ENCODE peak calls at places on chromosomes 3 and 15, in seven cellular contexts. One of them, this sample, is unnamed.

GRCh38 chr3:48466386-48467109 is 20.0 kb downstream of the ATRIP start:
- DNase-seq in heart left ventricle: peak; percentile 42
- DNase-seq in CD8-positive, alpha-beta T cell: peak; percentile 41
- DNase-seq in lower lobe of right lung: peak; percentile 59
- DNase-seq in cardiac muscle cell: no peak
- DNase-seq in kidney: peak; percentile 81
- DNase-seq in neuronal stem cell: no peak
- DNase-seq in this sample: no peak

GRCh38 chr15:51267714-51268105 is 70.7 kb downstream of the CYP19A1 start:
- DNase-seq in neuronal stem cell: no peak
- DNase-seq in cardiac muscle cell: peak; percentile 26
- DNase-seq in kidney: no peak
- DNase-seq in CD8-positive, alpha-beta T cell: no peak
- DNase-seq in heart left ventricle: no peak
- DNase-seq in lower lobe of right lung: peak; percentile 50
- DNase-seq in this sample: peak; percentile 80

GRCh38 chr3:27127195-27127594 is 242.0 kb downstream of the NEK10 start:
- DNase-seq in heart left ventricle: no peak
- DNase-seq in neuronal stem cell: no peak
- DNase-seq in CD8-positive, alpha-beta T cell: no peak
- DNase-seq in kidney: no peak
- DNase-seq in lower lobe of right lung: no peak
- DNase-seq in cardiac muscle cell: no peak
- DNase-seq in this sample: no peak

GRCh38 chr15:91890614-91891013 is 37.1 kb downstream of the SLCO3A1 start:
- DNase-seq in neuronal stem cell: no peak
- DNase-seq in lower lobe of right lung: no peak
- DNase-seq in heart left ventricle: no peak
- DNase-seq in cardiac muscle cell: no peak
- DNase-seq in kidney: peak; percentile 61
- DNase-seq in CD8-positive, alpha-beta T cell: no peak
- DNase-seq in this sample: no peak

GRCh38 chr3:119582178-119582577 is 2.9 kb downstream of the ADPRH start:
- DNase-seq in kidney: peak; percentile 57
- DNase-seq in CD8-positive, alpha-beta T cell: no peak
- DNase-seq in lower lobe of right lung: no peak
- DNase-seq in neuronal stem cell: no peak
- DNase-seq in cardiac muscle cell: no peak
- DNase-seq in heart left ventricle: no peak
- DNase-seq in this sample: no peak

GRCh38 chr3:181210275-181210674 is 220.7 kb upstream of the DNAJC19 start:
- DNase-seq in cardiac muscle cell: peak; percentile 43
- DNase-seq in lower lobe of right lung: no peak
- DNase-seq in kidney: no peak
- DNase-seq in neuronal stem cell: peak; percentile 9
- DNase-seq in CD8-positive, alpha-beta T cell: no peak
- DNase-seq in heart left ventricle: no peak
- DNase-seq in this sample: no peak

GRCh38 chr3:47299396-47300318 is 16.9 kb downstream of the KLHL18 start:
- DNase-seq in cardiac muscle cell: no peak
- DNase-seq in heart left ventricle: no peak
- DNase-seq in neuronal stem cell: no peak
- DNase-seq in CD8-positive, alpha-beta T cell: no peak
- DNase-seq in kidney: no peak
- DNase-seq in lower lobe of right lung: no peak
- DNase-seq in this sample: no peak

GRCh38 chr3:175948041-175948440 is 1088.9 kb downstream of the NAALADL2 start:
- DNase-seq in neuronal stem cell: no peak
- DNase-seq in heart left ventricle: no peak
- DNase-seq in lower lobe of right lung: no peak
- DNase-seq in kidney: no peak
- DNase-seq in CD8-positive, alpha-beta T cell: no peak
- DNase-seq in cardiac muscle cell: no peak
- DNase-seq in this sample: no peak

GRCh38 chr3:166211451-166211850 is 374.2 kb upstream of the BCHE start:
- DNase-seq in lower lobe of right lung: no peak
- DNase-seq in CD8-positive, alpha-beta T cell: no peak
- DNase-seq in kidney: no peak
- DNase-seq in neuronal stem cell: peak; percentile 43
- DNase-seq in cardiac muscle cell: no peak
- DNase-seq in heart left ventricle: no peak
- DNase-seq in this sample: no peak

GRCh38 chr3:37912052-37912733 is 50.5 kb downstream of the CTDSPL start:
- DNase-seq in heart left ventricle: no peak
- DNase-seq in kidney: no peak
- DNase-seq in lower lobe of right lung: no peak
- DNase-seq in cardiac muscle cell: no peak
- DNase-seq in CD8-positive, alpha-beta T cell: no peak
- DNase-seq in neuronal stem cell: no peak
- DNase-seq in this sample: no peak

GRCh38 chr3:142489572-142490323 is 41.9 kb upstream of the XRN1 start:
- DNase-seq in lower lobe of right lung: no peak
- DNase-seq in heart left ventricle: no peak
- DNase-seq in kidney: no peak
- DNase-seq in cardiac muscle cell: no peak
- DNase-seq in CD8-positive, alpha-beta T cell: no peak
- DNase-seq in neuronal stem cell: no peak
- DNase-seq in this sample: no peak

GRCh38 chr3:11045536-11045935 is 53.0 kb downstream of the SLC6A1 start:
- DNase-seq in heart left ventricle: no peak
- DNase-seq in lower lobe of right lung: no peak
- DNase-seq in neuronal stem cell: no peak
- DNase-seq in CD8-positive, alpha-beta T cell: no peak
- DNase-seq in cardiac muscle cell: no peak
- DNase-seq in kidney: no peak
- DNase-seq in this sample: no peak

GRCh38 chr3:55030938-55031337 is 103.1 kb upstream of the LRTM1 start:
- DNase-seq in kidney: no peak
- DNase-seq in cardiac muscle cell: no peak
- DNase-seq in neuronal stem cell: no peak
- DNase-seq in heart left ventricle: no peak
- DNase-seq in CD8-positive, alpha-beta T cell: no peak
- DNase-seq in lower lobe of right lung: no peak
- DNase-seq in this sample: no peak

GRCh38 chr3:191795196-191795595 is 334.2 kb downstream of the PYDC2 start:
- DNase-seq in lower lobe of right lung: no peak
- DNase-seq in kidney: no peak
- DNase-seq in neuronal stem cell: no peak
- DNase-seq in CD8-positive, alpha-beta T cell: no peak
- DNase-seq in cardiac muscle cell: no peak
- DNase-seq in heart left ventricle: no peak
- DNase-seq in this sample: no peak

GRCh38 chr3:113514265-113514769 is 639 bp downstream of the SPICE1 start:
- DNase-seq in heart left ventricle: no peak
- DNase-seq in neuronal stem cell: no peak
- DNase-seq in kidney: no peak
- DNase-seq in cardiac muscle cell: peak; percentile 31
- DNase-seq in CD8-positive, alpha-beta T cell: no peak
- DNase-seq in lower lobe of right lung: no peak
- DNase-seq in this sample: no peak

GRCh38 chr15:41051139-41051538 is 64.9 kb downstream of the INO80 start:
- DNase-seq in lower lobe of right lung: no peak
- DNase-seq in cardiac muscle cell: no peak
- DNase-seq in CD8-positive, alpha-beta T cell: no peak
- DNase-seq in heart left ventricle: no peak
- DNase-seq in neuronal stem cell: no peak
- DNase-seq in kidney: no peak
- DNase-seq in this sample: no peak

GRCh38 chr15:41061667-41062066 is 54.4 kb downstream of the INO80 start:
- DNase-seq in neuronal stem cell: no peak
- DNase-seq in heart left ventricle: no peak
- DNase-seq in CD8-positive, alpha-beta T cell: no peak
- DNase-seq in cardiac muscle cell: no peak
- DNase-seq in kidney: no peak
- DNase-seq in lower lobe of right lung: no peak
- DNase-seq in this sample: no peak

GRCh38 chr15:41056810-41057209 is 59.3 kb downstream of the INO80 start:
- DNase-seq in neuronal stem cell: no peak
- DNase-seq in heart left ventricle: no peak
- DNase-seq in lower lobe of right lung: no peak
- DNase-seq in cardiac muscle cell: no peak
- DNase-seq in kidney: no peak
- DNase-seq in CD8-positive, alpha-beta T cell: no peak
- DNase-seq in this sample: no peak

DNA sequence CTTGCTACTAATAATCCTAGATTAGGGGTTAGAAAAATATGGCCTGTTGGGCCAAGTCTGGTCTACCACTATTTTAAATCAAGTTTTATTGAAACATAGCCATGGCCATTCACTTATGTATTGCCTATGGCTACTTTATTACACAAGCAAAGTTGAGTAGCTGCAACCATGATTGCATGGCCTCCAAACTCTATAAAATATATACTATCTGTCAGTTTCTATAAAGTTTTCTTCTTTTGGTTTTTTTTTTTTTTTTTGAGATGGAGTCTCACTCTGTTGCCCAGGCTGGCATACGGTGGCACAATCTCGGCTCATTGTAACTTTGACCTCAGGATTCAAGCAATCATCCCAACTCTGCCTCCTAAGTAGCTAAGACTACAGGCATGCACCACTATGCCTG is 60.4 kb downstream of the INO80 start:
- DNase-seq in CD8-positive, alpha-beta T cell: no peak
- DNase-seq in neuronal stem cell: no peak
- DNase-seq in kidney: no peak
- DNase-seq in heart left ventricle: no peak
- DNase-seq in cardiac muscle cell: no peak
- DNase-seq in lower lobe of right lung: no peak
- DNase-seq in this sample: no peak
- H3K36me3 ChIP-seq in CD8-positive, alpha-beta T cell: peaks cover 28% of the 10 kb centered on the region
- H3K36me3 ChIP-seq in neuronal stem cell: peaks cover 12% of the 10 kb centered on the region
- H3K36me3 ChIP-seq in kidney: peaks cover 42% of the 10 kb centered on the region
- H3K36me3 ChIP-seq in heart left ventricle: peaks cover 98% of the 10 kb centered on the region
- H3K36me3 ChIP-seq in cardiac muscle cell: peaks cover 64% of the 10 kb centered on the region
- H3K36me3 ChIP-seq in lower lobe of right lung: peaks cover 100% of the 10 kb centered on the region
- H3K36me3 ChIP-seq in this sample: peaks cover 100% of the 10 kb centered on the region

GRCh38 chr15:67202991-67203390 is 51.5 kb downstream of the AAGAB start:
- DNase-seq in heart left ventricle: no peak
- DNase-seq in lower lobe of right lung: no peak
- DNase-seq in neuronal stem cell: no peak
- DNase-seq in cardiac muscle cell: no peak
- DNase-seq in CD8-positive, alpha-beta T cell: no peak
- DNase-seq in kidney: no peak
- DNase-seq in this sample: no peak

GRCh38 chr15:67212655-67213054 is 41.8 kb downstream of the AAGAB start:
- DNase-seq in CD8-positive, alpha-beta T cell: no peak
- DNase-seq in neuronal stem cell: no peak
- DNase-seq in kidney: no peak
- DNase-seq in heart left ventricle: no peak
- DNase-seq in cardiac muscle cell: no peak
- DNase-seq in lower lobe of right lung: no peak
- DNase-seq in this sample: no peak

GRCh38 chr15:67210555-67211168 is 43.8 kb downstream of the AAGAB start:
- DNase-seq in heart left ventricle: no peak
- DNase-seq in kidney: no peak
- DNase-seq in neuronal stem cell: no peak
- DNase-seq in lower lobe of right lung: no peak
- DNase-seq in cardiac muscle cell: no peak
- DNase-seq in CD8-positive, alpha-beta T cell: no peak
- DNase-seq in this sample: no peak

GRCh38 chr15:67202091-67202490 is 52.4 kb downstream of the AAGAB start:
- DNase-seq in kidney: no peak
- DNase-seq in heart left ventricle: no peak
- DNase-seq in neuronal stem cell: no peak
- DNase-seq in cardiac muscle cell: no peak
- DNase-seq in lower lobe of right lung: no peak
- DNase-seq in CD8-positive, alpha-beta T cell: no peak
- DNase-seq in this sample: no peak

GRCh38 chr15:67207555-67208182 is 46.8 kb downstream of the AAGAB start:
- DNase-seq in neuronal stem cell: no peak
- DNase-seq in cardiac muscle cell: no peak
- DNase-seq in CD8-positive, alpha-beta T cell: no peak
- DNase-seq in lower lobe of right lung: no peak
- DNase-seq in heart left ventricle: no peak
- DNase-seq in kidney: no peak
- DNase-seq in this sample: no peak
- H3K36me3 ChIP-seq in neuronal stem cell: peaks cover 5% of the 10 kb centered on the region
- H3K36me3 ChIP-seq in cardiac muscle cell: peaks cover 9% of the 10 kb centered on the region
- H3K36me3 ChIP-seq in CD8-positive, alpha-beta T cell: peaks cover 21% of the 10 kb centered on the region
- H3K36me3 ChIP-seq in lower lobe of right lung: peaks cover 58% of the 10 kb centered on the region
- H3K36me3 ChIP-seq in heart left ventricle: peaks cover 58% of the 10 kb centered on the region
- H3K36me3 ChIP-seq in kidney: no peaks in the 10 kb centered on the region
- H3K36me3 ChIP-seq in this sample: no peaks in the 10 kb centered on the region

GRCh38 chr3:183775781-183776180 is 49.6 kb downstream of the MAP6D1 start:
- DNase-seq in neuronal stem cell: no peak
- DNase-seq in CD8-positive, alpha-beta T cell: no peak
- DNase-seq in heart left ventricle: peak; percentile 72
- DNase-seq in kidney: no peak
- DNase-seq in cardiac muscle cell: no peak
- DNase-seq in lower lobe of right lung: no peak
- DNase-seq in this sample: peak; percentile 39

GRCh38 chr3:183781246-183781645 is 44.1 kb downstream of the MAP6D1 start:
- DNase-seq in cardiac muscle cell: no peak
- DNase-seq in kidney: no peak
- DNase-seq in heart left ventricle: no peak
- DNase-seq in neuronal stem cell: no peak
- DNase-seq in lower lobe of right lung: no peak
- DNase-seq in CD8-positive, alpha-beta T cell: no peak
- DNase-seq in this sample: no peak

GRCh38 chr3:183777016-183777618 is 48.3 kb downstream of the MAP6D1 start:
- DNase-seq in cardiac muscle cell: no peak
- DNase-seq in kidney: no peak
- DNase-seq in lower lobe of right lung: no peak
- DNase-seq in heart left ventricle: no peak
- DNase-seq in CD8-positive, alpha-beta T cell: no peak
- DNase-seq in neuronal stem cell: no peak
- DNase-seq in this sample: no peak

GRCh38 chr3:183782576-183782975 is 42.8 kb downstream of the MAP6D1 start:
- DNase-seq in cardiac muscle cell: no peak
- DNase-seq in heart left ventricle: no peak
- DNase-seq in CD8-positive, alpha-beta T cell: no peak
- DNase-seq in lower lobe of right lung: no peak
- DNase-seq in neuronal stem cell: no peak
- DNase-seq in kidney: no peak
- DNase-seq in this sample: no peak

DNA sequence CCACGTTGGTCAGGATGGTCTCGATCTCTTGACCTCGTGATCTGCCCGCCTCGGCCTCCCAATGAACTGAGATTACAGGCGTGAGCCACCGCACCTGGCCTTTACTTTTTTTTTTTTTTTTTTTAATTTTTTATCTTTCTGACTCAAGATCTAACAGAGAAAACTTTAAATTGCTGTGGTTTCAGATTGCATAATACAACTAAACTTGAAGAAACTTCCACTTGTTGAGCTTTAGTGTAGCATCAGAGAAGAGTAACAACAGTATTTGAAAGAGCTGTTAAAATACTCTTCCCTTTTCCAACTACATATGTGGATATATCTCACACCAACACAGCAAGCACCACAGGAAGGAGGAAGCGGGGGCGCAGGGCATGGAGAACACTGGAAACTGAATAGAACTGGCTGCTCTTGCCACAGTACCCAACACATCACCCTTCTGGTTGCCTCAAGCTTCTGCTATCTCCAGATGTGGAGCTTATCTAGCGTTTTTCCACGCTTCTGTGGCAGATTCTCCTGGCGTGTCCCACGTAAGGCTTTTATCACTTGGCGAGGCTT is 45.4 kb downstream of the MAP6D1 start:
- DNase-seq in CD8-positive, alpha-beta T cell: no peak
- DNase-seq in heart left ventricle: no peak
- DNase-seq in lower lobe of right lung: peak; percentile 77
- DNase-seq in kidney: no peak
- DNase-seq in cardiac muscle cell: no peak
- DNase-seq in neuronal stem cell: no peak
- DNase-seq in this sample: no peak
- H3K36me3 ChIP-seq in CD8-positive, alpha-beta T cell: peaks cover 18% of the 10 kb centered on the region
- H3K36me3 ChIP-seq in heart left ventricle: peaks cover 97% of the 10 kb centered on the region
- H3K36me3 ChIP-seq in lower lobe of right lung: peaks cover 99% of the 10 kb centered on the region
- H3K36me3 ChIP-seq in kidney: peaks cover 16% of the 10 kb centered on the region
- H3K36me3 ChIP-seq in cardiac muscle cell: peaks cover 56% of the 10 kb centered on the region
- H3K36me3 ChIP-seq in neuronal stem cell: peaks cover 28% of the 10 kb centered on the region
- H3K36me3 ChIP-seq in this sample: peaks cover 88% of the 10 kb centered on the region

GRCh38 chr3:30504939-30505338 is 101.5 kb upstream of the TGFBR2 start:
- DNase-seq in neuronal stem cell: no peak
- DNase-seq in kidney: no peak
- DNase-seq in CD8-positive, alpha-beta T cell: no peak
- DNase-seq in cardiac muscle cell: no peak
- DNase-seq in lower lobe of right lung: no peak
- DNase-seq in heart left ventricle: no peak
- DNase-seq in this sample: no peak
- H3K36me3 ChIP-seq in neuronal stem cell: no peaks in the 10 kb centered on the region
- H3K36me3 ChIP-seq in kidney: no peaks in the 10 kb centered on the region
- H3K36me3 ChIP-seq in CD8-positive, alpha-beta T cell: no peaks in the 10 kb centered on the region
- H3K36me3 ChIP-seq in cardiac muscle cell: no peaks in the 10 kb centered on the region
- H3K36me3 ChIP-seq in lower lobe of right lung: no peaks in the 10 kb centered on the region
- H3K36me3 ChIP-seq in heart left ventricle: no peaks in the 10 kb centered on the region
- H3K36me3 ChIP-seq in this sample: no peaks in the 10 kb centered on the region